ENCODE peak calls at places on chromosome 3, in five cellular contexts. F is CD8-positive, alpha-beta memory T cell; M is fibroblast of lung; Y is IMR-90; J is heart right ventricle. U is an unnamed sample. For H3K4me1, the result is how much of the 10 kb centered on the place peaks cover.

GRCh38 chr3:129838086-129838485 is 55.4 kb downstream of the TMCC1 start:
- DNase-seq in M (no peak), F (no peak), Y (no peak), J (no peak), U (no peak)

GRCh38 chr3:38647217-38647970 is 2.1 kb downstream of the SCN5A start:
- DNase-seq in Y (no peak), J (no peak), F (no peak), M (no peak), U (no peak)

GRCh38 chr3:73868688-73869315 is 244.1 kb upstream of the PDZRN3 start:
- DNase-seq in J (peak), Y (peak), F (no peak), M (peak), U (no peak)

GRCh38 chr3:184140436-184140835 is 5.3 kb downstream of the EIF2B5 start:
- DNase-seq in F (no peak), Y (no peak), M (no peak), J (no peak), U (no peak)

GRCh38 chr3:128081846-128082245 is 29.6 kb downstream of the SEC61A1 start:
- DNase-seq in J (no peak), Y (peak), F (no peak), M (peak), U (no peak)

GRCh38 chr3:122767690-122768372 is 25.8 kb downstream of the HSPBAP1 start:
- DNase-seq in F (no peak), Y (peak), J (no peak), M (no peak), U (no peak)

GRCh38 chr3:126971891-126972351 is 11.0 kb upstream of the PLXNA1 start:
- DNase-seq in J (peak), Y (peak), M (peak), F (no peak), U (peak)

GRCh38 chr3:80238606-80239005 is 470.8 kb upstream of the ROBO1 start:
- DNase-seq in M (no peak), F (no peak), J (no peak), Y (no peak), U (no peak)

GRCh38 chr3:128517648-128518047 is 24.6 kb upstream of the GATA2 start:
- DNase-seq in F (no peak), M (no peak), Y (no peak), J (no peak), U (no peak)

GRCh38 chr3:114331710-114332109 is 37.9 kb downstream of the TIGIT start:
- DNase-seq in F (no peak), J (no peak), M (no peak), Y (no peak), U (no peak)

GRCh38 chr3:60752800-60753199 is 498.5 kb downstream of the FHIT start:
- DNase-seq in J (no peak), M (peak), F (no peak), Y (peak), U (no peak)
- H3K4me1 ChIP-seq in J (under half), M (under half), F (under half), Y (under half), U (under half)

DNA sequence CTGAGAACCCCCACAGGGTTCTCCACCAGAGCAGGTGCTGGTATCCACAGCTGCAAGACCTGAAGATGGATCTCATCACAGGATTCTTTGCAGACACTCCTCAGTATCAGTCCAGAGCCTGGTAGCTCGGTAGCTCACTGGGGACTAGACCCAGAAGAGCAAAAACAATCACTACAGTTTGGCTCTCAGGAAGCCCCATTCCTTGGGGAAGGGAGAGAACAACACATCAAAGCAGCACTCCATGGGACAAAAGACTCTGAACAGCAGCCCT is 22.2 kb downstream of the STRIT1 start:
- DNase-seq in M (no peak), J (no peak), Y (no peak), F (no peak), U (no peak)
- H3K27ac ChIP-seq in M (no peak), J (no peak), Y (no peak), F (no peak), U (no peak)

GRCh38 chr3:177346878-177347277 is 149.6 kb upstream of the TBL1XR1 start:
- DNase-seq in Y (no peak), J (no peak), F (no peak), M (no peak), U (no peak)

GRCh38 chr3:177345973-177346503 is 148.8 kb upstream of the TBL1XR1 start:
- DNase-seq in J (no peak), M (no peak), F (no peak), Y (no peak), U (no peak)

GRCh38 chr3:177345049-177345972 is 148.0 kb upstream of the TBL1XR1 start:
- DNase-seq in Y (peak), F (peak), M (peak), J (peak), U (peak)

GRCh38 chr3:177348974-177349373 is 151.7 kb upstream of the TBL1XR1 start:
- DNase-seq in F (no peak), M (no peak), J (no peak), Y (no peak), U (no peak)

GRCh38 chr3:177347611-177348010 is 150.3 kb upstream of the TBL1XR1 start:
- DNase-seq in J (no peak), F (no peak), M (no peak), Y (no peak), U (no peak)
- H3K4me1 ChIP-seq in J (under half), F (under half), M (under half), Y (under half), U (under half)

GRCh38 chr3:166265153-166265552 is 427.9 kb upstream of the BCHE start:
- DNase-seq in M (no peak), J (no peak), Y (no peak), F (no peak), U (no peak)
- H3K27ac ChIP-seq in M (no peak), J (no peak), Y (no peak), F (no peak), U (no peak)

GRCh38 chr3:64224826-64225606 is at the start of gene PRICKLE2:
- DNase-seq in J (peak), M (peak), Y (peak), F (no peak), U (peak)
- H3K4me1 ChIP-seq in J (half or more), M (under half), Y (under half), F (under half), U (half or more)

GRCh38 chr3:58234516-58234931 is 3.1 kb upstream of the ABHD6 start:
- DNase-seq in F (no peak), M (peak), Y (peak), J (no peak), U (no peak)
- H3K27ac ChIP-seq in F (no peak), M (no peak), Y (no peak), J (no peak), U (no peak)

DNA sequence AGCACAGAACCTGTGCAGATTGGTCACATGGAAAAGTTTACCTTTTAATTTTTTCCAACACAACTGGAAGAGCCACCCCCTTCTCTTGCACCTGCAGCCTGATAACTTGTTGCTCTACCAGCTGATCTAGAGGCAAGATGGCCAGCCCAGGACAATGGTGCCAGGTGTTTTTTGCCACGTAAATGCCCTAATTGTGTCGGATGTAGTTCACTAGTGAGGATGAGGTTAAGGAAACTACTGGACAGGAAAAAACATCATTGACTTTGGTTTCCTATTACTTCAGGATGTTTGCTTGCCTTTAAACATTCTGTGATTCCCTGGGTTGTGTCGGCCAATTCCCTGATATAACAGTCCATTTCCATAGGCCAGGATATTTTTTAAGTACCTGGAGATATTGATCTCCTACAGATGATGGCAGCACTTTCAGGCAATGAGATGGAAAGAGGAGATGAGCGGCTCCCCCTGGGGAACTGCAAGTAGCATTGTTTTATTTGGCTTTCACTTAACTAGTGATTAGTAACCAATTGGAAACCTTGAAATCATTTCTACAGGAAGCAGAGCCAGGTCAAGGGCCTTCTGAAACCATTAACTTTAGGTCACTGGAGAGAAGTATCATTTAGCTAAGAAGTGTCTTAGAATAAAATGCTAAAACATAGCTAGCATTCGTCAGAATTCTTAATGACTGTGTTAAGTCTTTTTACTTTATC is 72.5 kb downstream of the OSBPL10 start:
- DNase-seq in M (peak), Y (peak), F (no peak), J (no peak), U (no peak)
- H3K4me1 ChIP-seq in M (under half), Y (under half), F (under half), J (under half), U (under half)

DNA sequence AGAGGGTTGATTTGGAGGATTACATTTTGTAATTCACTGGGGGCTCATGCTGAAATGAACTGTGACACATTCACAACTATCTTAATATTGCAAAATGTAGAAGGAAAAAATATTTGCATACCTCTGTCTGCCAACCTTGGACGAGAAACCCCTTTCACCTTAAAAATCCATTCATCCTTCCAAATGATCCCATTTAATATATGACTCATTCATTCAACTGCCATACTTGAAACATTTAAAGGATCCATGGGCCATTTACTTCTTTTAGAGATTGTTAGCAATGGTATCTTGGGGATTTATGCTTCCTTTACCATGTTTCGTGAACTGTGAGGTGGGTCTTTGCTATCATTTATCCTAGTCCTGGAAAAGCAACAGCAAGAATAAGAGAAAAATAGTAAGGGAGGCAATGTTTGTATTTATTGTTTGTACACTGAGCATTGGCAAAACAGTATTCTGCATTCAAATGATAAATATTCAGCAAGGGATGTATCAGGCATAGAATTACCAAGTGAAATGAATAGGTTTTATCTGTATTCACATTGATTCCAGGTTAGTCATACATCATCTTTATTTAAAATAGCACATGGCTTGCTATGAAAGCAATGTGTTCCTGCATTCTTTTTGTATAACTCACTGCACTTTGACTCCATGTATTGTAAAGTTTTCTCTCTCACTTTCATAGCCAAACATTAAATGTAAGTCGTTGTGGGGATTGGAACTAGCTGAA is 378.1 kb downstream of the NSUN3 start:
- DNase-seq in M (peak), J (no peak), F (no peak), Y (peak), U (no peak)
- H3K27ac ChIP-seq in M (no peak), J (no peak), F (no peak), Y (peak), U (no peak)

DNA sequence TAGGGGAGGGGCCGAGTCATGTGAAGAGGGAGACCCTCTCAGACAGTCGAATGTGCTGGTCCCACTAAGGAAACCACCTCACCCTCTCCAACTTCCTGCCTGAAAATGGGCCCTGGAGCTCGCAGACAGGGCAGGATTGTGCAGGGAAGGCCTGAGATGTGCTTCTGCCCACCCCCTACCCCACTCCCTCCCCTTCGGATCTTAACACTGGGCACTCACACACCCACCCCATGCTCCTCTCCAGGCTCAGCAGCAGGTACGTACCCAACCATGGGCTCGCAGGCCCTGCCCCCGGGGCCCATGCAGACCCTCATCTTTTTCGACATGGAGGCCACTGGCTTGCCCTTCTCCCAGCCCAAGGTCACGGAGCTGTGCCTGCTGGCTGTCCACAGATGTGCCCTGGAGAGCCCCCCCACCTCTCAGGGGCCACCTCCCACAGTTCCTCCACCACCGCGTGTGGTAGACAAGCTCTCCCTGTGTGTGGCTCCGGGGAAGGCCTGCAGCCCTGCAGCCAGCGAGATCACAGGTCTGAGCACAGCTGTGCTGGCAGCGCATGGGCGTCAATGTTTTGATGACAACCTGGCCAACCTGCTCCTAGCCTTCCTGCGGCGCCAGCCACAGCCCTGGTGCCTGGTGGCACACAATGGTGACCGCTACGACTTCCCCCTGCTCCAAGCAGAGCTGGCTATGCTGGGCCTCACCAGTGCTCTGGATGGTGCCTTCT is 20.0 kb downstream of the ATRIP start:
- DNase-seq in J (peak), M (no peak), Y (no peak), F (peak), U (peak)
- H3K4me1 ChIP-seq in J (half or more), M (under half), Y (under half), F (half or more), U (half or more)

U was measured in lower lobe of right lung.